ENCODE peak calls at places on chromosomes 16 and 17, in eight cellular contexts. O is lung; K is T1000; I is stimulated activated CD8-positive, alpha-beta memory T cell treated with anti-CD3 and anti-CD28 coated beads, Interleukin-12 subunit alpha, Interleukin-12 subunit beta, amount 100 ng/mL, for 4 hours; E is activated B cell treated with CpG ODN at 0.5 μM for 24 hours; R is GM03348; Y is GDM1; X is stimulated activated CD4-positive, alpha-beta T cell treated with anti-CD3 and anti-CD28 coated beads, Interleukin-12 subunit alpha, Interleukin-12 subunit beta, amount 100 ng/mL, for 4 hours. U is an unnamed sample.

GRCh38 chr17:18026408-18026776 is 12.6 kb downstream of the ATPAF2 start:
- DNase-seq in O (no peak), K (peak; percentile 43), I (no peak), E (no peak), R (peak; percentile 55), Y (no peak), X (no peak), U (peak; percentile 87)

GRCh38 chr17:21125862-21126261 is 902 bp upstream of the DHRS7B start:
- DNase-seq in O (no peak), K (no peak), I (peak; percentile 19), E (no peak), R (no peak), Y (peak; percentile 58), X (peak; percentile 19), U (no peak)

GRCh38 chr17:28807925-28808641 is 34.5 kb downstream of the FAM222B start:
- DNase-seq in O (no peak), K (peak; percentile 17), I (no peak), E (no peak), R (peak; percentile 63), Y (no peak), X (no peak), U (peak; percentile 70)

GRCh38 chr17:66270106-66270505 is 32.3 kb upstream of the PRKCA start:
- DNase-seq in O (no peak), K (no peak), I (no peak), E (no peak), R (no peak), Y (no peak), X (no peak), U (no peak)

GRCh38 chr16:85029413-85029794 is 1.8 kb downstream of the KIAA0513 start:
- DNase-seq in O (no peak), K (peak; percentile 59), I (peak; percentile 28), E (no peak), R (peak; percentile 68), Y (no peak), X (peak; percentile 37), U (peak; percentile 51)

GRCh38 chr17:81218459-81218858 is 4.3 kb downstream of the CEP131 start:
- DNase-seq in O (no peak), K (no peak), I (no peak), E (no peak), R (no peak), Y (no peak), X (no peak), U (no peak)

GRCh38 chr17:22202702-22203101 is 510.4 kb downstream of the KCNJ18 start:
- DNase-seq in O (no peak), K (no peak), I (no peak), E (no peak), R (no peak), Y (no peak), X (no peak), U (no peak)

GRCh38 chr16:85114909-85115567 is 2.8 kb upstream of the CIBAR2 start:
- DNase-seq in O (peak; percentile 89), K (peak; percentile 67), I (peak; percentile 63), E (peak; percentile 74), R (peak; percentile 93), Y (peak; percentile 21), X (peak; percentile 85), U (peak; percentile 93)

GRCh38 chr17:31437720-31438400 is 46.4 kb downstream of the RAB11FIP4 start:
- DNase-seq in O (no peak), K (no peak), I (no peak), E (no peak), R (no peak), Y (no peak), X (no peak), U (no peak)

GRCh38 chr17:46195939-46196338 is 2.7 kb upstream of the KANSL1 start:
- DNase-seq in O (no peak), K (no peak), I (no peak), E (no peak), R (no peak), Y (no peak), X (no peak), U (no peak)

GRCh38 chr17:61404702-61405046 is 5.0 kb downstream of the TBX2 start:
- DNase-seq in O (no peak), K (no peak), I (no peak), E (no peak), R (no peak), Y (no peak), X (no peak), U (no peak)

GRCh38 chr17:76268015-76268749 is 3.0 kb downstream of the UBALD2 start:
- DNase-seq in O (peak; percentile 81), K (no peak), I (peak; percentile 66), E (peak; percentile 56), R (peak; percentile 83), Y (peak; percentile 50), X (peak; percentile 72), U (peak; percentile 77)

GRCh38 chr16:21593530-21594289 is 5.7 kb upstream of the METTL9 start:
- DNase-seq in O (no peak), K (no peak), I (no peak), E (no peak), R (no peak), Y (no peak), X (no peak), U (no peak)

GRCh38 chr17:5181509-5182305 is 10.0 kb downstream of the ZNF594 start:
- DNase-seq in O (no peak), K (no peak), I (no peak), E (no peak), R (no peak), Y (no peak), X (no peak), U (no peak)

GRCh38 chr16:86806838-86807351 is 228.5 kb downstream of the FOXL1 start:
- DNase-seq in O (no peak), K (no peak), I (no peak), E (no peak), R (no peak), Y (no peak), X (no peak), U (no peak)

GRCh38 chr17:61160789-61161440 is 238.7 kb upstream of the TBX2 start:
- DNase-seq in O (no peak), K (no peak), I (no peak), E (no peak), R (no peak), Y (no peak), X (no peak), U (no peak)